ENCODE peak calls at places on chromosome 1, in eight cellular contexts. One of them, this sample, is unnamed.

GRCh38 chr1:163168053-163168452 is 34.7 kb downstream of the RGS5 start:
- DNase-seq in mucosa of descending colon: no peak
- DNase-seq in fibroblast of mammary gland: peak; percentile 99
- DNase-seq in Panc1: peak; percentile 75
- DNase-seq in tibial nerve: no peak
- DNase-seq in WTC11: no peak
- DNase-seq in AG09309: peak; percentile 97
- DNase-seq in B cell: no peak
- DNase-seq in this sample: no peak

GRCh38 chr1:182724215-182724614 is 39.8 kb upstream of the RGS8 start:
- DNase-seq in mucosa of descending colon: no peak
- DNase-seq in fibroblast of mammary gland: peak; percentile 7
- DNase-seq in Panc1: no peak
- DNase-seq in tibial nerve: no peak
- DNase-seq in WTC11: no peak
- DNase-seq in AG09309: no peak
- DNase-seq in B cell: no peak
- DNase-seq in this sample: no peak

GRCh38 chr1:69693921-69694320 is 126.2 kb downstream of the LRRC7 start:
- DNase-seq in mucosa of descending colon: no peak
- DNase-seq in fibroblast of mammary gland: no peak
- DNase-seq in Panc1: no peak
- DNase-seq in tibial nerve: no peak
- DNase-seq in WTC11: no peak
- DNase-seq in AG09309: no peak
- DNase-seq in B cell: no peak
- DNase-seq in this sample: no peak

GRCh38 chr1:229062135-229062534 is 208.8 kb upstream of the RAB4A start:
- DNase-seq in mucosa of descending colon: no peak
- DNase-seq in fibroblast of mammary gland: no peak
- DNase-seq in Panc1: no peak
- DNase-seq in tibial nerve: no peak
- DNase-seq in WTC11: no peak
- DNase-seq in AG09309: no peak
- DNase-seq in B cell: no peak
- DNase-seq in this sample: no peak

GRCh38 chr1:21297975-21298374 is 7.7 kb upstream of the ECE1 start:
- DNase-seq in mucosa of descending colon: no peak
- DNase-seq in fibroblast of mammary gland: peak; percentile 88
- DNase-seq in Panc1: no peak
- DNase-seq in tibial nerve: no peak
- DNase-seq in WTC11: no peak
- DNase-seq in AG09309: no peak
- DNase-seq in B cell: no peak
- DNase-seq in this sample: no peak

GRCh38 chr1:9721606-9722377 is 70.3 kb downstream of the PIK3CD start:
- DNase-seq in mucosa of descending colon: no peak
- DNase-seq in fibroblast of mammary gland: no peak
- DNase-seq in Panc1: no peak
- DNase-seq in tibial nerve: no peak
- DNase-seq in WTC11: peak; percentile 93
- DNase-seq in AG09309: no peak
- DNase-seq in B cell: peak; percentile 84
- DNase-seq in this sample: peak; percentile 72

GRCh38 chr1:183783896-183784637 is 20.9 kb upstream of the RGL1 start:
- DNase-seq in mucosa of descending colon: no peak
- DNase-seq in fibroblast of mammary gland: peak; percentile 91
- DNase-seq in Panc1: no peak
- DNase-seq in tibial nerve: peak; percentile 51
- DNase-seq in WTC11: no peak
- DNase-seq in AG09309: no peak
- DNase-seq in B cell: no peak
- DNase-seq in this sample: no peak

GRCh38 chr1:53047737-53048344 is 14.2 kb upstream of the PODN start:
- DNase-seq in mucosa of descending colon: no peak
- DNase-seq in fibroblast of mammary gland: peak; percentile 77
- DNase-seq in Panc1: no peak
- DNase-seq in tibial nerve: no peak
- DNase-seq in WTC11: no peak
- DNase-seq in AG09309: peak; percentile 51
- DNase-seq in B cell: no peak
- DNase-seq in this sample: no peak

GRCh38 chr1:70887936-70888335 is 159.7 kb downstream of the PTGER3 start:
- DNase-seq in mucosa of descending colon: no peak
- DNase-seq in fibroblast of mammary gland: peak; percentile 5
- DNase-seq in Panc1: no peak
- DNase-seq in tibial nerve: no peak
- DNase-seq in WTC11: no peak
- DNase-seq in AG09309: no peak
- DNase-seq in B cell: no peak
- DNase-seq in this sample: no peak

GRCh38 chr1:234125283-234125682 is 220.8 kb downstream of the SLC35F3 start:
- DNase-seq in mucosa of descending colon: no peak
- DNase-seq in fibroblast of mammary gland: no peak
- DNase-seq in Panc1: no peak
- DNase-seq in tibial nerve: no peak
- DNase-seq in WTC11: peak; percentile 90
- DNase-seq in AG09309: no peak
- DNase-seq in B cell: no peak
- DNase-seq in this sample: peak; percentile 42

GRCh38 chr1:97461782-97462181 is 459.1 kb downstream of the DPYD start:
- DNase-seq in mucosa of descending colon: no peak
- DNase-seq in fibroblast of mammary gland: no peak
- DNase-seq in Panc1: no peak
- DNase-seq in tibial nerve: no peak
- DNase-seq in WTC11: no peak
- DNase-seq in AG09309: no peak
- DNase-seq in B cell: peak; percentile 4
- DNase-seq in this sample: peak; percentile 11

GRCh38 chr1:93620169-93620840 is 61.3 kb downstream of the BCAR3 start:
- DNase-seq in mucosa of descending colon: no peak
- DNase-seq in fibroblast of mammary gland: peak; percentile 80
- DNase-seq in Panc1: no peak
- DNase-seq in tibial nerve: no peak
- DNase-seq in WTC11: no peak
- DNase-seq in AG09309: no peak
- DNase-seq in B cell: no peak
- DNase-seq in this sample: no peak

GRCh38 chr1:79852004-79852403 is 845.5 kb upstream of the ADGRL4 start:
- DNase-seq in mucosa of descending colon: no peak
- DNase-seq in fibroblast of mammary gland: no peak
- DNase-seq in Panc1: no peak
- DNase-seq in tibial nerve: no peak
- DNase-seq in WTC11: peak; percentile 28
- DNase-seq in AG09309: no peak
- DNase-seq in B cell: no peak
- DNase-seq in this sample: no peak

GRCh38 chr1:93255222-93256079 is 74.9 kb downstream of the CCDC18 start:
- DNase-seq in mucosa of descending colon: no peak
- DNase-seq in fibroblast of mammary gland: peak; percentile 73
- DNase-seq in Panc1: no peak
- DNase-seq in tibial nerve: no peak
- DNase-seq in WTC11: no peak
- DNase-seq in AG09309: peak; percentile 24
- DNase-seq in B cell: no peak
- DNase-seq in this sample: no peak

GRCh38 chr1:236018885-236019453 is 45.9 kb downstream of the NID1 start:
- DNase-seq in mucosa of descending colon: peak; percentile 69
- DNase-seq in fibroblast of mammary gland: peak; percentile 99
- DNase-seq in Panc1: no peak
- DNase-seq in tibial nerve: peak; percentile 88
- DNase-seq in WTC11: no peak
- DNase-seq in AG09309: no peak
- DNase-seq in B cell: no peak
- DNase-seq in this sample: no peak

GRCh38 chr1:197199923-197200467 is 53.5 kb upstream of the ASPM start:
- DNase-seq in mucosa of descending colon: no peak
- DNase-seq in fibroblast of mammary gland: peak; percentile 31
- DNase-seq in Panc1: no peak
- DNase-seq in tibial nerve: no peak
- DNase-seq in WTC11: no peak
- DNase-seq in AG09309: no peak
- DNase-seq in B cell: peak; percentile 3
- DNase-seq in this sample: no peak

GRCh38 chr1:180156631-180157091 is 2.0 kb downstream of the QSOX1 start:
- DNase-seq in mucosa of descending colon: no peak
- DNase-seq in fibroblast of mammary gland: peak; percentile 68
- DNase-seq in Panc1: no peak
- DNase-seq in tibial nerve: no peak
- DNase-seq in WTC11: no peak
- DNase-seq in AG09309: peak; percentile 41
- DNase-seq in B cell: no peak
- DNase-seq in this sample: no peak

GRCh38 chr1:94384485-94385353 is 33.5 kb upstream of the ABCD3 start:
- DNase-seq in mucosa of descending colon: no peak
- DNase-seq in fibroblast of mammary gland: no peak
- DNase-seq in Panc1: no peak
- DNase-seq in tibial nerve: no peak
- DNase-seq in WTC11: no peak
- DNase-seq in AG09309: no peak
- DNase-seq in B cell: no peak
- DNase-seq in this sample: no peak

GRCh38 chr1:6601049-6601864 is 1.4 kb downstream of the KLHL21 start:
- DNase-seq in mucosa of descending colon: peak; percentile 83
- DNase-seq in fibroblast of mammary gland: peak; percentile 99
- DNase-seq in Panc1: peak; percentile 90
- DNase-seq in tibial nerve: peak; percentile 84
- DNase-seq in WTC11: peak; percentile 41
- DNase-seq in AG09309: peak; percentile 76
- DNase-seq in B cell: peak; percentile 55
- DNase-seq in this sample: peak; percentile 83
- TF ChIP-seq CTCF in mucosa of descending colon: no peak
- TF ChIP-seq CTCF in fibroblast of mammary gland: no peak
- TF ChIP-seq CTCF in Panc1: no peak
- TF ChIP-seq CTCF in tibial nerve: peak; percentile 12
- TF ChIP-seq CTCF in WTC11: no peak
- TF ChIP-seq CTCF in AG09309: no peak
- TF ChIP-seq CTCF in B cell: no peak
- TF ChIP-seq CTCF in this sample: no peak

GRCh38 chr1:174626031-174627020 is 178.6 kb downstream of the GPR52 start:
- DNase-seq in mucosa of descending colon: no peak
- DNase-seq in fibroblast of mammary gland: peak; percentile 71
- DNase-seq in Panc1: no peak
- DNase-seq in tibial nerve: no peak
- DNase-seq in WTC11: no peak
- DNase-seq in AG09309: peak; percentile 7
- DNase-seq in B cell: no peak
- DNase-seq in this sample: no peak

GRCh38 chr1:174623640-174624039 is 175.9 kb downstream of the GPR52 start:
- DNase-seq in mucosa of descending colon: no peak
- DNase-seq in fibroblast of mammary gland: no peak
- DNase-seq in Panc1: no peak
- DNase-seq in tibial nerve: no peak
- DNase-seq in WTC11: no peak
- DNase-seq in AG09309: no peak
- DNase-seq in B cell: no peak
- DNase-seq in this sample: no peak
- TF ChIP-seq CTCF in mucosa of descending colon: no peak
- TF ChIP-seq CTCF in fibroblast of mammary gland: no peak
- TF ChIP-seq CTCF in Panc1: no peak
- TF ChIP-seq CTCF in tibial nerve: no peak
- TF ChIP-seq CTCF in WTC11: no peak
- TF ChIP-seq CTCF in AG09309: no peak
- TF ChIP-seq CTCF in B cell: no peak
- TF ChIP-seq CTCF in this sample: no peak

DNA sequence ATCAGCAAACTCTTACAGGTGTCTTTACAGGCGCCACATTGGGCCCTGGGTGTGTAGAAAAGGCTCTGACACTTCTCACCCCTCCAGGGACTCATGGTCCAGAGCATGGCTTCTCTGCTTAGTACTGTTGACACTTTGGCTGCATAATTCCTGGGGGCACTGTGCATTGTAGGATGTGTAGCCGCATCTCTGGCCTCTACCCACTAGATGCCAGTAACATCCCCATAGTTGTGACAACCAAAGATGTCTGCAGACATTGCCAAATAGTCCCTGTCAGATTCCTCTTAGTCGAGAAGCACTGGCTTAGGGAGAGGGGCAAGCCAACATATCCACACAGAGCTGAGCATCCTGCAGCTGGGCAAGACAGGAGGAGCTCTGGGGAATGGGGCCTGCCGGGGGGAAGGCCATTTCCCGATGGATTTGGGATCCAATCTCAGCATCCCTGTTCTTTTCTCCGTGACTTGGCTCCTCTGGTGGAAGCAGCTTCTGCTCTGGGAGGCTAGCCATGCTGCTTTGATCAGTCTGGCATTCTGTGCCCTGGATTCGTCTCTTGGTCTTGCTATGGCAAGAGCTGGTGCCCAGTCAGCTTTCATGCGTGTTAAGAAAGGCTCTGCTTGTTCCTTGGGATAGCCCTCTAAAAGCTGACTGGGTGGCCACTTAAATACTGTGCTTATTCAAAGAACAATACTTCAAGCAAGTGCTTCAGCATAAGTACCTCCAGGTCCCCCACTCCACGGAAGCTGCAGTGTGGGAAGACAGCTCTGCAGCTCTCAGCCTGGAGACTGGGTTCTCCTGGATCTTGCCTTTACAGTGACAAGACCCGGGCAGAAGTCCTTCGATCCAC is 38.3 kb upstream of the SCMH1 start:
- DNase-seq in mucosa of descending colon: no peak
- DNase-seq in fibroblast of mammary gland: no peak
- DNase-seq in Panc1: no peak
- DNase-seq in tibial nerve: no peak
- DNase-seq in WTC11: no peak
- DNase-seq in AG09309: no peak
- DNase-seq in B cell: no peak
- DNase-seq in this sample: no peak
- TF ChIP-seq CTCF in mucosa of descending colon: no peak
- TF ChIP-seq CTCF in fibroblast of mammary gland: no peak
- TF ChIP-seq CTCF in Panc1: no peak
- TF ChIP-seq CTCF in tibial nerve: no peak
- TF ChIP-seq CTCF in WTC11: no peak
- TF ChIP-seq CTCF in AG09309: no peak
- TF ChIP-seq CTCF in B cell: no peak
- TF ChIP-seq CTCF in this sample: no peak

DNA sequence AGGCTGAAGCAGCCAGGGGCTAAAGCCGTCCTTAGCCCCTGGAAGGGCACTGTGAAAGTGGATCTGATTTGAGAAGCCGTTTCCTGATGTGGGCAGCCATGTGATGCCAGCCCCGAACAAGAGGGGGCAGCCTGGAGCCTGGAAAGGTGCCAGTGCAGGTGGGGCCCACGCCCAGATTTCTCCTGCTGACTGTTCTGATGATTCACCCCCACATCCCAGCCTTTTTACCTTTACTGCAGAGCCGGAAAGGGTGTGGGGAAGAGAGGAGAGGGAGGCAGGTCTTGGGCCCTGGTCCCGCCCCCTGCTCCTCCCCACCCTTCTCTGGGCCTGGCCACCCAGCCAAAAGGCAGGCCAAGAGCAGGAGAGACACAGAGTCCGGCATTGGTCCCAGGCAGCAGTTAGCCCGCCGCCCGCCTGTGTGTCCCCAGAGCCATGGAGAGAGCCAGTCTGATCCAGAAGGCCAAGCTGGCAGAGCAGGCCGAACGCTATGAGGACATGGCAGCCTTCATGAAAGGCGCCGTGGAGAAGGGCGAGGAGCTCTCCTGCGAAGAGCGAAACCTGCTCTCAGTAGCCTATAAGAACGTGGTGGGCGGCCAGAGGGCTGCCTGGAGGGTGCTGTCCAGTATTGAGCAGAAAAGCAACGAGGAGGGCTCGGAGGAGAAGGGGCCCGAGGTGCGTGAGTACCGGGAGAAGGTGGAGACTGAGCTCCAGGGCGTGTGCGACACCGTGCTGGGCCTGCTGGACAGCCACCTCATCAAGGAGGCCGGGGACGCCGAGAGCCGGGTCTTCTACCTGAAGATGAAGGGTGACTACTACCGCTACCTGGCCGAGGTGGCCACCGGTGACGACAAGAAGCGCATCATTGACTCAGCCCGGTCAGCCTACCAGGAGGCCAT is at the start of gene SFN:
- DNase-seq in mucosa of descending colon: peak; percentile 91
- DNase-seq in fibroblast of mammary gland: no peak
- DNase-seq in Panc1: peak; percentile 90
- DNase-seq in tibial nerve: no peak
- DNase-seq in WTC11: peak; percentile 89
- DNase-seq in AG09309: no peak
- DNase-seq in B cell: peak; percentile 42
- DNase-seq in this sample: peak; percentile 44
- TF ChIP-seq CTCF in mucosa of descending colon: peak; percentile 69
- TF ChIP-seq CTCF in fibroblast of mammary gland: peak; percentile 17
- TF ChIP-seq CTCF in Panc1: peak; percentile 87
- TF ChIP-seq CTCF in tibial nerve: no peak
- TF ChIP-seq CTCF in WTC11: peak; percentile 52
- TF ChIP-seq CTCF in AG09309: peak; percentile 16
- TF ChIP-seq CTCF in B cell: no peak
- TF ChIP-seq CTCF in this sample: peak; percentile 65

This sample was measured in GM13977.